ENCODE peak calls at places on chromosome 1, in five cellular contexts. A is breast epithelium; U is activated naive CD4-positive, alpha-beta T cell treated with anti-CD3 and anti-CD28 coated beads, Interleukin-2, amount 50 U/mL, for 16 hours; C is PC-9; W is iPS DF 19.7. T is an unnamed sample.

GRCh38 chr1:117010310-117010969 is 8.9 kb downstream of the CD101 start:
- DNase-seq in A (no peak), U (no peak), C (no peak), W (no peak), T (no peak)

GRCh38 chr1:17239420-17239819 is 9.5 kb upstream of the PADI3 start:
- DNase-seq in A (no peak), U (no peak), C (peak), W (peak), T (peak)

GRCh38 chr1:21689531-21690165 is 20.5 kb upstream of the RAP1GAP start:
- DNase-seq in A (no peak), U (no peak), C (no peak), W (no peak), T (no peak)

GRCh38 chr1:199173356-199173755 is 534.5 kb downstream of the PTPRC start:
- DNase-seq in A (no peak), U (no peak), C (no peak), W (no peak), T (peak)

GRCh38 chr1:42957880-42958487 is 684 bp downstream of the SLC2A1 start:
- DNase-seq in A (peak), U (peak), C (peak), W (no peak), T (no peak)

GRCh38 chr1:155052412-155053400 is 1.6 kb downstream of the ADAM15 start:
- DNase-seq in A (no peak), U (no peak), C (peak), W (no peak), T (peak)

GRCh38 chr1:205949753-205950152 is 6.5 kb upstream of the SLC26A9 start:
- DNase-seq in A (no peak), U (no peak), C (no peak), W (no peak), T (no peak)

GRCh38 chr1:29532741-29533140 is 296.4 kb downstream of the PTPRU start:
- DNase-seq in A (no peak), U (no peak), C (no peak), W (no peak), T (no peak)

GRCh38 chr1:47393141-47393540 is 22.9 kb upstream of the FOXE3 start:
- DNase-seq in A (no peak), U (no peak), C (no peak), W (no peak), T (peak)

T was measured in epithelial cell of esophagus.